ENCODE peak calls at places on chromosomes 4 and X, in nine cellular contexts. J is K562, O is HCT116, S is HL-60, T is GM23338, N is HepG2, R is SK-N-SH, U is Panc1, I is GM12878. V is an unnamed sample.

GRCh38 chr4:145528601-145529000 is 46.9 kb downstream of the SMAD1 start:
- DNase-seq in J (no peak), O (no peak), S (no peak), T (no peak), N (no peak), R (no peak), U (no peak), I (no peak), V (no peak)

GRCh38 chrX:9848718-9849481 is 62.7 kb downstream of the SHROOM2 start:
- DNase-seq in J (no peak), O (no peak), S (no peak), T (no peak), N (no peak), R (no peak), U (no peak), I (no peak), V (no peak)

GRCh38 chrX:71871367-71871766 is 39.3 kb upstream of the NHSL2 start:
- DNase-seq in J (no peak), O (no peak), S (no peak), T (no peak), N (no peak), R (no peak), U (no peak), I (no peak), V (no peak)

GRCh38 chr4:2249526-2249991 is 7.6 kb upstream of the HAUS3 start:
- DNase-seq in J (no peak), O (no peak), S (no peak), T (no peak), N (no peak), R (no peak), U (no peak), I (no peak), V (no peak)

GRCh38 chrX:155293771-155294170 is 29.5 kb upstream of the RAB39B start:
- DNase-seq in J (no peak), O (no peak), S (no peak), T (no peak), N (peak; percentile 10), R (no peak), U (no peak), I (no peak), V (no peak)

GRCh38 chr4:1463088-1463926 is 57.1 kb upstream of the NKX1-1 start:
- DNase-seq in J (no peak), O (no peak), S (peak; percentile 14), T (no peak), N (no peak), R (peak; percentile 33), U (no peak), I (no peak), V (no peak)

GRCh38 chr4:26905172-26905571 is 44.5 kb downstream of the STIM2 start:
- DNase-seq in J (no peak), O (no peak), S (no peak), T (no peak), N (no peak), R (no peak), U (no peak), I (no peak), V (no peak)

GRCh38 chrX:130981836-130982235 is 76.3 kb upstream of the ARHGAP36 start:
- DNase-seq in J (no peak), O (no peak), S (no peak), T (no peak), N (no peak), R (no peak), U (no peak), I (no peak), V (no peak)

GRCh38 chrX:25025615-25026014 is 9.8 kb upstream of the ARX start:
- DNase-seq in J (no peak), O (no peak), S (no peak), T (no peak), N (no peak), R (no peak), U (no peak), I (no peak), V (no peak)

GRCh38 chrX:147884958-147885357 is 26.8 kb upstream of the FMR1 start:
- DNase-seq in J (no peak), O (no peak), S (no peak), T (no peak), N (peak; percentile 96), R (no peak), U (no peak), I (no peak), V (peak; percentile 4)

GRCh38 chr4:173074501-173074946 is 94.1 kb upstream of the GALNT7 start:
- DNase-seq in J (no peak), O (peak; percentile 4), S (peak; percentile 89), T (peak; percentile 76), N (no peak), R (no peak), U (peak; percentile 13), I (no peak), V (peak; percentile 18)

GRCh38 chr4:153555730-153556440 is 89.7 kb downstream of the TMEM131L start:
- DNase-seq in J (no peak), O (no peak), S (no peak), T (no peak), N (peak; percentile 48), R (no peak), U (no peak), I (no peak), V (no peak)

GRCh38 chr4:65422109-65422508 is 248.2 kb downstream of the EPHA5 start:
- DNase-seq in J (no peak), O (no peak), S (no peak), T (no peak), N (no peak), R (no peak), U (no peak), I (no peak), V (no peak)

GRCh38 chr4:141077611-141078225 is 55.6 kb downstream of the RNF150 start:
- DNase-seq in J (no peak), O (no peak), S (no peak), T (peak; percentile 16), N (no peak), R (no peak), U (no peak), I (no peak), V (no peak)

GRCh38 chr4:178037459-178038214 is 595.4 kb upstream of the AGA start:
- DNase-seq in J (peak; percentile 48), O (no peak), S (peak; percentile 1), T (no peak), N (no peak), R (no peak), U (no peak), I (no peak), V (no peak)

GRCh38 chr4:143382539-143382938 is 45.9 kb downstream of the GAB1 start:
- DNase-seq in J (no peak), O (no peak), S (no peak), T (no peak), N (no peak), R (no peak), U (no peak), I (no peak), V (no peak)

GRCh38 chr4:108043536-108043935 is 53.8 kb downstream of the HADH start:
- DNase-seq in J (no peak), O (no peak), S (no peak), T (peak; percentile 16), N (no peak), R (peak; percentile 32), U (no peak), I (no peak), V (no peak)

GRCh38 chrX:24014388-24015018 is 12.5 kb downstream of the KLHL15 start:
- DNase-seq in J (no peak), O (no peak), S (no peak), T (no peak), N (no peak), R (no peak), U (no peak), I (peak; percentile 45), V (no peak)

GRCh38 chrX:38311743-38312142 is 15.6 kb downstream of the RPGR start:
- DNase-seq in J (no peak), O (no peak), S (no peak), T (no peak), N (no peak), R (no peak), U (no peak), I (no peak), V (no peak)

GRCh38 chr4:81736324-81736723 is 264.6 kb upstream of the RASGEF1B start:
- DNase-seq in J (no peak), O (no peak), S (no peak), T (no peak), N (no peak), R (no peak), U (no peak), I (no peak), V (no peak)

GRCh38 chrX:36867143-36867542 is 141.0 kb upstream of the FAM47C start:
- DNase-seq in J (peak; percentile 7), O (no peak), S (no peak), T (peak; percentile 41), N (peak; percentile 2), R (peak; percentile 5), U (no peak), I (no peak), V (peak; percentile 19)
- TF ChIP-seq REST in J (no peak), O (no peak), S (no peak), T (no peak), N (no peak), R (no peak), U (no peak), I (no peak), V (no peak)

DNA sequence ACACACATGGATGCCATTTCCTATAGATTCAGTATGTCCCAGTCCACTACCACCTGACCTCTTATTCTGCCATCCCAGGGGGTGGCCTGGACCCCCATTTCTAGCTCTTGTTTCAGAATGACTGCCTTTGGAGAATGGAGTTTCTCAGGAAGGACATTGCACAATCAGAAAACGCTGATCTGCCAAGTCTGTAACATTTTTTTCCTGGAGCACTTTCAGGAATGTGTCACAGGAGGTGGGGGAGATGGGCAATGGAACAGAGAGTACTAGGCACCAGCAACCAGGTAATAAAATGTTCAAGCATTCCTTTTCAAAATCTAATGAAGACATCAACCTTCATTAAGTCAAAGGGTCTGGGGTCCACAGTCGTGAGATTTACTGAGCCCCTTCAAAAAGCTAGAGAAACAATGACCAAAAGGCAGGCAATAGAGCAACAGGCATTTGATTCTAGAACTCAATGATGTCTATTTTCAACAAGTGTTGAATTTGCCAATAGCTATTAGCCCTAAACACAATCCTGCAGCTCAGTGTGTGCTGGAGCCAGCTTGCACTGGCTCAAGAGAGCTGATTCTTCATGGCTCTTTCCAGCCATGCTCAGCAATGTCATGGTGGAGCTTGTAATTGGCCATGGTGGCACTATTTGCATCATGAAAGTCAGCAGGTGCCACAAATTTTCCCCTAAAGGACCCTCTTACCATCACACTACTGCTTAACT is 87.1 kb downstream of the KDR start:
- DNase-seq in J (no peak), O (no peak), S (no peak), T (no peak), N (no peak), R (no peak), U (no peak), I (no peak), V (no peak)
- TF ChIP-seq REST in J (no peak), O (no peak), S (no peak), T (no peak), N (no peak), R (no peak), U (no peak), I (no peak), V (no peak)

GRCh38 chrX:40102393-40103381 is 4.9 kb upstream of the BCOR start:
- DNase-seq in J (no peak), O (no peak), S (no peak), T (no peak), N (no peak), R (no peak), U (no peak), I (no peak), V (no peak)
- TF ChIP-seq REST in J (no peak), O (no peak), S (no peak), T (no peak), N (no peak), R (no peak), U (no peak), I (no peak), V (no peak)

GRCh38 chrX:40245411-40246140 is 147.8 kb upstream of the BCOR start:
- DNase-seq in J (no peak), O (no peak), S (no peak), T (no peak), N (no peak), R (no peak), U (no peak), I (no peak), V (no peak)
- TF ChIP-seq REST in J (no peak), O (no peak), S (no peak), T (no peak), N (no peak), R (no peak), U (no peak), I (no peak), V (no peak)